ENCODE peak calls at places on chromosomes 7 and 10, in seven cellular contexts. K, L, F, E, U, S and X are unnamed samples.

GRCh38 chr10:116274141-116274861 is 1.3 kb upstream of the GFRA1 start:
- DNase-seq in E (no peak), U (no peak), L (peak), F (no peak), S (no peak), K (peak), X (no peak)

GRCh38 chr7:24192053-24192452 is 91.9 kb upstream of the NPY start:
- DNase-seq in L (no peak), S (no peak), F (no peak), U (no peak), E (no peak), K (peak), X (no peak)

GRCh38 chr7:51256244-51256781 is 60.3 kb downstream of the COBL start:
- DNase-seq in F (no peak), U (no peak), L (no peak), E (no peak), S (no peak), K (no peak), X (peak)

GRCh38 chr7:105202561-105203130 is 186.1 kb downstream of the SRPK2 start:
- DNase-seq in U (no peak), K (peak), L (no peak), F (no peak), E (no peak), S (no peak), X (peak)

GRCh38 chr7:29039747-29040569 is 81.8 kb upstream of the TRIL start:
- DNase-seq in U (no peak), L (no peak), E (no peak), F (peak), K (no peak), S (no peak), X (no peak)

GRCh38 chr10:101161494-101162299 is 30.6 kb downstream of the TLX1 start:
- DNase-seq in L (peak), F (peak), S (peak), E (peak), U (peak), K (peak), X (peak)

GRCh38 chr10:118958984-118959916 is 70.3 kb upstream of the NANOS1 start:
- DNase-seq in E (no peak), U (no peak), L (peak), F (peak), S (peak), K (peak), X (peak)

GRCh38 chr10:58817499-58817898 is 304.8 kb downstream of the BICC1 start:
- DNase-seq in U (no peak), F (peak), E (no peak), K (peak), S (no peak), L (peak), X (peak)

GRCh38 chr7:27106181-27106905 is 3.9 kb upstream of the HOXA2 start:
- DNase-seq in E (no peak), S (no peak), U (no peak), L (no peak), K (no peak), F (no peak), X (no peak)